ENCODE peak calls at places on chromosomes 11 and 22, in five cellular contexts. G is lower lobe of right lung, S is T-cell, K is A673, H is RCC 7860. F is an unnamed sample.

GRCh38 chr11:64124147-64124546 is 41.8 kb downstream of the MACROD1 start:
- DNase-seq in K (peak), S (no peak), G (no peak), H (no peak), F (no peak)

GRCh38 chr11:120546312-120547205 is 35.0 kb downstream of the GRIK4 start:
- DNase-seq in K (peak), S (no peak), H (peak), G (no peak), F (no peak)

GRCh38 chr22:30245181-30245984 is 1.2 kb downstream of the LIF start:
- DNase-seq in K (no peak), G (no peak), H (no peak), S (no peak), F (peak)

GRCh38 chr11:122207505-122207904 is 91.5 kb upstream of the BLID start:
- DNase-seq in S (no peak), K (no peak), H (no peak), G (no peak), F (no peak)

GRCh38 chr11:61049066-61049382 is 53.3 kb upstream of the CD5 start:
- DNase-seq in S (no peak), G (no peak), K (no peak), H (no peak), F (no peak)

GRCh38 chr11:133425245-133425644 is 107.1 kb downstream of the OPCML start:
- DNase-seq in H (no peak), K (no peak), G (no peak), S (no peak), F (no peak)

GRCh38 chr11:83835423-83835822 is 549.3 kb upstream of the CCDC90B start:
- DNase-seq in H (no peak), G (no peak), S (no peak), K (no peak), F (no peak)

GRCh38 chr11:85752890-85753581 is 57.9 kb downstream of the SYTL2 start:
- DNase-seq in H (no peak), S (peak), K (peak), G (no peak), F (peak)

GRCh38 chr11:67463680-67464410 is 5.2 kb downstream of the TMEM134 start:
- DNase-seq in K (no peak), G (peak), H (peak), S (no peak), F (peak)

GRCh38 chr11:121844016-121844415 is 272.0 kb downstream of the BLID start:
- DNase-seq in K (no peak), G (no peak), H (no peak), S (no peak), F (no peak)

GRCh38 chr11:116096596-116096995 is 592.4 kb upstream of the CADM1 start:
- DNase-seq in S (no peak), H (no peak), G (no peak), K (no peak), F (no peak)

F was measured in Right ventricle myocardium inferior.